ENCODE peak calls at places on chromosomes 3 and 15, in nine cellular contexts. Y is neural crest cell, F is OCI-LY7, B is cardiac fibroblast, R is foreskin fibroblast, K is HCT116, L is D721Med, J is fibroblast of lung, S is A549. C is an unnamed sample.

GRCh38 chr3:71723452-71724170 is 1.6 kb downstream of the EIF4E3 start:
- DNase-seq in Y (no peak), F (no peak), B (no peak), R (no peak), K (no peak), L (no peak), J (no peak), S (no peak), C (no peak)

GRCh38 chr15:53833134-53833624 is 73.7 kb upstream of the WDR72 start:
- DNase-seq in Y (no peak), F (no peak), B (no peak), R (no peak), K (no peak), L (no peak), J (peak), S (no peak), C (no peak)

GRCh38 chr3:195160257-195160898 is 110.6 kb downstream of the XXYLT1 start:
- DNase-seq in Y (no peak), F (no peak), B (peak), R (peak), K (no peak), L (no peak), J (peak), S (no peak), C (no peak)

GRCh38 chr3:9791790-9792404 is 376 bp downstream of the TADA3 start:
- DNase-seq in Y (no peak), F (no peak), B (no peak), R (no peak), K (no peak), L (no peak), J (no peak), S (no peak), C (no peak)

GRCh38 chr3:64888165-64888564 is 200.4 kb upstream of the ADAMTS9 start:
- DNase-seq in Y (no peak), F (no peak), B (peak), R (peak), K (no peak), L (no peak), J (peak), S (no peak), C (no peak)

GRCh38 chr3:115255197-115255585 is 108.1 kb upstream of the ZBTB20 start:
- DNase-seq in Y (no peak), F (no peak), B (no peak), R (no peak), K (no peak), L (no peak), J (no peak), S (no peak), C (no peak)

GRCh38 chr3:52108302-52109232 is 45.7 kb downstream of the POC1A start:
- DNase-seq in Y (no peak), F (no peak), B (peak), R (peak), K (no peak), L (no peak), J (peak), S (no peak), C (no peak)

GRCh38 chr15:67955256-67955655 is 98.9 kb upstream of the PIAS1 start:
- DNase-seq in Y (no peak), F (no peak), B (peak), R (peak), K (no peak), L (no peak), J (no peak), S (no peak), C (no peak)

GRCh38 chr15:25088261-25088790 is 133.5 kb downstream of the SNRPN start:
- DNase-seq in Y (no peak), F (no peak), B (no peak), R (no peak), K (no peak), L (no peak), J (no peak), S (no peak), C (no peak)

GRCh38 chr3:99895106-99895705 is 77.5 kb downstream of the CMSS1 start:
- DNase-seq in Y (no peak), F (no peak), B (no peak), R (peak), K (no peak), L (no peak), J (no peak), S (no peak), C (no peak)

GRCh38 chr15:56817690-56818089 is 84.4 kb upstream of the ZNF280D start:
- DNase-seq in Y (no peak), F (no peak), B (no peak), R (peak), K (no peak), L (no peak), J (no peak), S (no peak), C (no peak)

GRCh38 chr3:187741403-187742350 is 3.6 kb downstream of the BCL6 start:
- DNase-seq in Y (peak), F (peak), B (peak), R (peak), K (peak), L (no peak), J (peak), S (peak), C (no peak)

GRCh38 chr15:82159922-82160321 is 102.6 kb downstream of the EFL1 start:
- DNase-seq in Y (no peak), F (no peak), B (peak), R (peak), K (peak), L (no peak), J (peak), S (peak), C (no peak)

GRCh38 chr3:169453256-169454059 is 210.1 kb downstream of the MECOM start:
- DNase-seq in Y (no peak), F (no peak), B (no peak), R (no peak), K (no peak), L (no peak), J (no peak), S (no peak), C (no peak)

GRCh38 chr15:68503213-68503612 is 71.2 kb upstream of the ITGA11 start:
- DNase-seq in Y (no peak), F (no peak), B (no peak), R (no peak), K (no peak), L (no peak), J (no peak), S (no peak), C (no peak)

DNA sequence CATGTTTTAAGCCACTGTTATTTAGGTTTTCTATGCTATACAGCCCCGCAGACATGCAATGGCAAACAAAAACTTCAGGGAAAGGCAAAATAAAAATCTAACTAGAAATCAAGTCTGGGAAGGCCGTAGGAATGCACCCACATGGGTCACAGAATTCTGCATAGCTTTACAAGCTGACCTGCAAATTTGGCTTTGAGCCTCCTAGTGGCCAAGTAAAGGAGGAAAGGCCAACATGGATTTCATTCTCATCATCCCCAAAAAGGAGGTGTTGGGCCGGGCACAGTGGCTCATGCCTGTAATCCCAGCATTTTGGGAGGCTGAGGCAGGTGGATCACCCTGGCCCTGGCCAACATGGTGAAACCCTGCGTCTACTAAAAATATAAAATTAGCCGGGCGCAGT is 124.3 kb downstream of the FBLN2 start:
- DNase-seq in Y (no peak), F (no peak), B (no peak), R (no peak), K (no peak), L (no peak), J (no peak), S (peak), C (no peak)
- TF ChIP-seq CTCF in Y (peak), F (peak), B (peak), R (peak), K (peak), L (no peak), J (no peak), S (peak), C (no peak)

DNA sequence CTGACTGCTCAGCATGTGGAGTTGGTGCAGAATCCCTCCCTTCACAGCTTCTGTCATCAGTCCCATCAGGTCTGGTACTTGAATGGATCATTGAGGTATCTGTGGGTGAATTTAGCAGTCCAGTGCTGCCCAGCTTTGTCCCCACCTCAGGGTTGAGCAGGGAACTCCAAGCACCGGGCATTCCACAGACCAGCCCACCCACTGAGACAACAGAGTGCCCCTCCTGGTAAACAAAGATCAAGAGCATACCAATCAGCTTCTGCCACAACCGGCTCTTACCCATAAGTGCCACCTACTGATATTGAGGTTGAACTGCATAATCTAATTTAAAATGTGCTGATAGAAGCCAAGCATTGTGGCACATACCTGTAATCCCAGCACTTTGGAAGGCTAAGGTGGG is 57.1 kb upstream of the FXR1 start:
- DNase-seq in Y (no peak), F (peak), B (no peak), R (no peak), K (peak), L (no peak), J (no peak), S (no peak), C (no peak)
- TF ChIP-seq CTCF in Y (peak), F (peak), B (no peak), R (no peak), K (peak), L (peak), J (peak), S (no peak), C (no peak)

GRCh38 chr15:49900836-49901235 is 218.2 kb downstream of the ATP8B4 start:
- DNase-seq in Y (no peak), F (no peak), B (no peak), R (no peak), K (no peak), L (no peak), J (no peak), S (no peak), C (no peak)

GRCh38 chr15:49904296-49904695 is 214.7 kb downstream of the ATP8B4 start:
- DNase-seq in Y (no peak), F (no peak), B (no peak), R (no peak), K (no peak), L (no peak), J (no peak), S (no peak), C (no peak)

GRCh38 chr15:49902791-49903481 is 216.1 kb downstream of the ATP8B4 start:
- DNase-seq in Y (no peak), F (no peak), B (peak), R (peak), K (no peak), L (no peak), J (peak), S (no peak), C (no peak)

GRCh38 chr15:49900036-49900435 is 219.0 kb downstream of the ATP8B4 start:
- DNase-seq in Y (no peak), F (no peak), B (peak), R (peak), K (no peak), L (no peak), J (peak), S (no peak), C (no peak)

DNA sequence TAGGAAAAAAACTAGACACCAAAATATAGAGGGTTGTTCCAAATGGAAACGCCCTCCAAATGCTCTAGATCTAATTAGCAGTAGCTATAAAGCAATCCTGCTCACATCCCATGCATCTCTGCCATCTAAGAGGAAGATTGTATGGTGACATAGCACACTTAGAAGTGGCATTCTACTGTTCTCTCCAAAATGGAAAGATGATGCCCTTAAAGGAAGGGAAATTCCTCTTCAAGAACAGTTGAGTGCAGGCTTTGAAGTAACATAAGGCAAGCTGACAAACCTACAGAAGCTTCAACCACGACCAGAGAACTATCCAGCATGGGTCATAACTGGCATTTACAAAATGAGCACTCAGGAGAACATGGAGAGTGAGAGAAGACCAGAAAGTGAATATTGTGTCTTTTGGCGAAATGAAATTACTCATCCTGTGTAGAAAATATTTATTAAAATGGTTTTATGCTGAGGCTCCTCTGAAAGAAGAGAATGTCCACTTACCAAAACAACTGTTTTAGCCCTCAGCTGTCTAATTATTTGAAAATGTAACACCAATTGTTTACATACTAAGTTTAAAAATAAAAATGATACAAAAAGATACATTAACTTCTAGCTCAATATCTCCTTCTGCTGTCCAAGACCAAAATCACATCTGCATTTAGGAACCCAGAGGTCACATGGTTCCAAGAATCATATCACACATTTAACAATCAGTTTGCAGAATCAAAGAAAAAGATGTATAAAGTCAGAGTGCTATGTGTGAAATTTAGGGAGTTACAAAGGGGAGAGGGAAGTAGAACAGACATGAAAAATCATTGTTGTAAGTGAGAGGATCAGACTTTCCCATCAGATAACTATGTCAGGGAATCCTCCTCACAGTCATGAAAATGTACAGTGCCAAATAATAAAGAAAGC is 216.9 kb downstream of the ATP8B4 start:
- DNase-seq in Y (no peak), F (no peak), B (peak), R (peak), K (no peak), L (no peak), J (peak), S (no peak), C (no peak)
- TF ChIP-seq CTCF in Y (no peak), F (peak), B (peak), R (peak), K (no peak), L (no peak), J (peak), S (peak), C (no peak)

GRCh38 chr15:22838292-22839042 is at the start of gene NIPA2:
- DNase-seq in Y (peak), F (peak), B (peak), R (peak), K (peak), L (peak), J (peak), S (peak), C (peak)
- TF ChIP-seq CTCF in Y (peak), F (no peak), B (no peak), R (no peak), K (no peak), L (no peak), J (no peak), S (no peak), C (no peak)

DNA sequence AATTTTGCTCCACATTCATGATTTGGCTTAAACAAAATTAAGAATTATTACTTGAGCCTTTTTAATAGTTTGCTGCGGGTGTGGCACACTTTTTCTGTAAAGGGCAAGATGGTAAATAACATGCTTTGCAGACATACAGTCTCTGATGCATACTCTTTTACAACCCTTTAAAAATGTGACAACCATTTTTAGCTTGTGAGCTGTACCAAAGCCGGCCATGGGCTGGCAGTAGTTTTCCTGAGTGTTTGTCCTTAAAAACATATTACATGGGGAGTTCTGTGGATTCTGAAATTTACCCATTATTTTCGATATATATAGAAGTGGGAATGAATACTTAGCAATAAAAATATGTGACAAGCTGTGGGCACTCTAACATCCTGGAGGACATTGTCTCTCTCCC is 163.4 kb downstream of the FNDC3B start:
- DNase-seq in Y (no peak), F (no peak), B (no peak), R (peak), K (no peak), L (no peak), J (no peak), S (no peak), C (no peak)
- TF ChIP-seq CTCF in Y (no peak), F (no peak), B (peak), R (no peak), K (no peak), L (no peak), J (no peak), S (no peak), C (no peak)